ENCODE peak calls at places on chromosome 18, in four cellular contexts. One of them, this sample, is unnamed.

GRCh38 chr18:75478996-75479870 is 51.7 kb upstream of the SMIM21 start:
- DNase-seq in activated CD8-positive, alpha-beta memory T cell treated with anti-CD3 and anti-CD28 coated beads for 24 hours: no peak
- DNase-seq in fibroblast of the aortic adventitia: peak
- DNase-seq in NCI-H510A: peak
- DNase-seq in this sample: no peak

GRCh38 chr18:8807502-8807833 is 102.1 kb downstream of the MTCL1 start:
- DNase-seq in activated CD8-positive, alpha-beta memory T cell treated with anti-CD3 and anti-CD28 coated beads for 24 hours: no peak
- DNase-seq in fibroblast of the aortic adventitia: no peak
- DNase-seq in NCI-H510A: no peak
- DNase-seq in this sample: no peak

GRCh38 chr18:31738460-31739407 is 21.9 kb downstream of the SLC25A52 start:
- DNase-seq in activated CD8-positive, alpha-beta memory T cell treated with anti-CD3 and anti-CD28 coated beads for 24 hours: no peak
- DNase-seq in fibroblast of the aortic adventitia: no peak
- DNase-seq in NCI-H510A: no peak
- DNase-seq in this sample: no peak

GRCh38 chr18:79523738-79524180 is 128.0 kb downstream of the NFATC1 start:
- DNase-seq in activated CD8-positive, alpha-beta memory T cell treated with anti-CD3 and anti-CD28 coated beads for 24 hours: no peak
- DNase-seq in fibroblast of the aortic adventitia: no peak
- DNase-seq in NCI-H510A: no peak
- DNase-seq in this sample: no peak

GRCh38 chr18:50097702-50098101 is 97.2 kb downstream of the MYO5B start:
- DNase-seq in activated CD8-positive, alpha-beta memory T cell treated with anti-CD3 and anti-CD28 coated beads for 24 hours: no peak
- DNase-seq in fibroblast of the aortic adventitia: no peak
- DNase-seq in NCI-H510A: no peak
- DNase-seq in this sample: no peak

GRCh38 chr18:31634331-31634713 is 42.6 kb downstream of the TTR start:
- DNase-seq in activated CD8-positive, alpha-beta memory T cell treated with anti-CD3 and anti-CD28 coated beads for 24 hours: no peak
- DNase-seq in fibroblast of the aortic adventitia: no peak
- DNase-seq in NCI-H510A: no peak
- DNase-seq in this sample: no peak

GRCh38 chr18:3447035-3447894 is 2.7 kb upstream of the TGIF1 start:
- DNase-seq in activated CD8-positive, alpha-beta memory T cell treated with anti-CD3 and anti-CD28 coated beads for 24 hours: no peak
- DNase-seq in fibroblast of the aortic adventitia: peak
- DNase-seq in NCI-H510A: no peak
- DNase-seq in this sample: no peak

GRCh38 chr18:79373736-79374135 is 22.0 kb upstream of the NFATC1 start:
- DNase-seq in activated CD8-positive, alpha-beta memory T cell treated with anti-CD3 and anti-CD28 coated beads for 24 hours: no peak
- DNase-seq in fibroblast of the aortic adventitia: no peak
- DNase-seq in NCI-H510A: no peak
- DNase-seq in this sample: no peak

GRCh38 chr18:6489977-6490376 is 75.3 kb upstream of the L3MBTL4 start:
- DNase-seq in activated CD8-positive, alpha-beta memory T cell treated with anti-CD3 and anti-CD28 coated beads for 24 hours: no peak
- DNase-seq in fibroblast of the aortic adventitia: no peak
- DNase-seq in NCI-H510A: no peak
- DNase-seq in this sample: no peak

GRCh38 chr18:49189772-49190171 is 239.0 kb upstream of the SMAD7 start:
- DNase-seq in activated CD8-positive, alpha-beta memory T cell treated with anti-CD3 and anti-CD28 coated beads for 24 hours: no peak
- DNase-seq in fibroblast of the aortic adventitia: peak
- DNase-seq in NCI-H510A: no peak
- DNase-seq in this sample: no peak

GRCh38 chr18:46950064-46950656 is 32.8 kb downstream of the KATNAL2 start:
- DNase-seq in activated CD8-positive, alpha-beta memory T cell treated with anti-CD3 and anti-CD28 coated beads for 24 hours: no peak
- DNase-seq in fibroblast of the aortic adventitia: peak
- DNase-seq in NCI-H510A: no peak
- DNase-seq in this sample: no peak

GRCh38 chr18:80154293-80154692 is 45.2 kb downstream of the ADNP2 start:
- DNase-seq in activated CD8-positive, alpha-beta memory T cell treated with anti-CD3 and anti-CD28 coated beads for 24 hours: no peak
- DNase-seq in fibroblast of the aortic adventitia: peak
- DNase-seq in NCI-H510A: no peak
- DNase-seq in this sample: no peak